ENCODE peak calls at places on chromosomes 16 and 17, in eight cellular contexts. One of them, this sample, is unnamed.

GRCh38 chr16:31453255-31454204 is 5.8 kb upstream of the ARMC5 start:
- DNase-seq in PC-3: peak; percentile 34
- DNase-seq in right atrium auricular region: peak; percentile 83
- DNase-seq in OCI-LY7: no peak
- DNase-seq in astrocyte of the cerebellum: no peak
- DNase-seq in AG10803: peak; percentile 65
- DNase-seq in fibroblast of villous mesenchyme: peak; percentile 68
- DNase-seq in heart right ventricle: no peak
- DNase-seq in this sample: peak; percentile 39

GRCh38 chr17:76969598-76970172 is 101.5 kb downstream of the MGAT5B start:
- DNase-seq in OCI-LY7: peak; percentile 64
- DNase-seq in astrocyte of the cerebellum: no peak
- DNase-seq in fibroblast of villous mesenchyme: no peak
- DNase-seq in AG10803: no peak
- DNase-seq in PC-3: peak; percentile 62
- DNase-seq in right atrium auricular region: no peak
- DNase-seq in heart right ventricle: no peak
- DNase-seq in this sample: no peak

GRCh38 chr17:76370261-76370993 is 14.0 kb upstream of the SPHK1 start:
- DNase-seq in heart right ventricle: peak; percentile 85
- DNase-seq in right atrium auricular region: peak; percentile 91
- DNase-seq in fibroblast of villous mesenchyme: peak; percentile 91
- DNase-seq in OCI-LY7: peak; percentile 52
- DNase-seq in astrocyte of the cerebellum: peak; percentile 87
- DNase-seq in PC-3: peak; percentile 99
- DNase-seq in AG10803: peak; percentile 99
- DNase-seq in this sample: peak; percentile 86

GRCh38 chr16:81752225-81752875 is 26.7 kb upstream of the PLCG2 start:
- DNase-seq in astrocyte of the cerebellum: no peak
- DNase-seq in heart right ventricle: peak; percentile 56
- DNase-seq in AG10803: peak; percentile 22
- DNase-seq in OCI-LY7: peak; percentile 89
- DNase-seq in PC-3: no peak
- DNase-seq in fibroblast of villous mesenchyme: no peak
- DNase-seq in right atrium auricular region: peak; percentile 64
- DNase-seq in this sample: peak; percentile 10

GRCh38 chr16:27303256-27304100 is 10.3 kb upstream of the IL4R start:
- DNase-seq in right atrium auricular region: no peak
- DNase-seq in astrocyte of the cerebellum: no peak
- DNase-seq in fibroblast of villous mesenchyme: no peak
- DNase-seq in OCI-LY7: no peak
- DNase-seq in PC-3: no peak
- DNase-seq in AG10803: no peak
- DNase-seq in heart right ventricle: no peak
- DNase-seq in this sample: no peak

GRCh38 chr17:82407255-82407654 is 10.9 kb upstream of the HEXD start:
- DNase-seq in heart right ventricle: peak; percentile 43
- DNase-seq in PC-3: peak; percentile 6
- DNase-seq in AG10803: no peak
- DNase-seq in OCI-LY7: no peak
- DNase-seq in fibroblast of villous mesenchyme: no peak
- DNase-seq in astrocyte of the cerebellum: peak; percentile 15
- DNase-seq in right atrium auricular region: peak; percentile 68
- DNase-seq in this sample: no peak

GRCh38 chr16:89687092-89687940 is 827 bp downstream of the CDK10 start:
- DNase-seq in astrocyte of the cerebellum: no peak
- DNase-seq in OCI-LY7: peak; percentile 73
- DNase-seq in heart right ventricle: no peak
- DNase-seq in PC-3: peak; percentile 34
- DNase-seq in AG10803: peak; percentile 31
- DNase-seq in fibroblast of villous mesenchyme: peak; percentile 46
- DNase-seq in right atrium auricular region: no peak
- DNase-seq in this sample: peak; percentile 63

GRCh38 chr17:18194804-18195203 is 11.2 kb downstream of the ALKBH5 start:
- DNase-seq in astrocyte of the cerebellum: no peak
- DNase-seq in PC-3: no peak
- DNase-seq in right atrium auricular region: no peak
- DNase-seq in AG10803: no peak
- DNase-seq in fibroblast of villous mesenchyme: no peak
- DNase-seq in heart right ventricle: no peak
- DNase-seq in OCI-LY7: no peak
- DNase-seq in this sample: no peak

GRCh38 chr16:57979006-57979585 is 8.2 kb upstream of the CNGB1 start:
- DNase-seq in right atrium auricular region: no peak
- DNase-seq in AG10803: no peak
- DNase-seq in PC-3: no peak
- DNase-seq in astrocyte of the cerebellum: no peak
- DNase-seq in heart right ventricle: no peak
- DNase-seq in fibroblast of villous mesenchyme: no peak
- DNase-seq in OCI-LY7: no peak
- DNase-seq in this sample: no peak

GRCh38 chr17:51166987-51167931 is 1.0 kb downstream of the NME2 start:
- DNase-seq in heart right ventricle: peak; percentile 56
- DNase-seq in AG10803: peak; percentile 20
- DNase-seq in fibroblast of villous mesenchyme: peak; percentile 48
- DNase-seq in right atrium auricular region: peak; percentile 21
- DNase-seq in OCI-LY7: peak; percentile 78
- DNase-seq in PC-3: peak; percentile 70
- DNase-seq in astrocyte of the cerebellum: no peak
- DNase-seq in this sample: peak; percentile 41

GRCh38 chr16:75462804-75463203 is 1.7 kb downstream of the TMEM170A start:
- DNase-seq in PC-3: no peak
- DNase-seq in astrocyte of the cerebellum: no peak
- DNase-seq in fibroblast of villous mesenchyme: peak; percentile 12
- DNase-seq in AG10803: no peak
- DNase-seq in OCI-LY7: peak; percentile 9
- DNase-seq in heart right ventricle: no peak
- DNase-seq in right atrium auricular region: no peak
- DNase-seq in this sample: no peak
- H3K4me3 ChIP-seq in PC-3: peak overlapping the region; percentile 89
- H3K4me3 ChIP-seq in astrocyte of the cerebellum: peak overlapping the region; percentile 77
- H3K4me3 ChIP-seq in fibroblast of villous mesenchyme: peak overlapping the region; percentile 81
- H3K4me3 ChIP-seq in AG10803: peak overlapping the region; percentile 77
- H3K4me3 ChIP-seq in OCI-LY7: peak overlapping the region; percentile 85
- H3K4me3 ChIP-seq in heart right ventricle: no peak overlapping the region
- H3K4me3 ChIP-seq in right atrium auricular region: no peak overlapping the region
- H3K4me3 ChIP-seq in this sample: peak overlapping the region; percentile 91

GRCh38 chr16:17556276-17557052 is 85.7 kb upstream of the XYLT1 start:
- DNase-seq in right atrium auricular region: no peak
- DNase-seq in fibroblast of villous mesenchyme: peak; percentile 27
- DNase-seq in AG10803: peak; percentile 25
- DNase-seq in PC-3: peak; percentile 17
- DNase-seq in astrocyte of the cerebellum: no peak
- DNase-seq in OCI-LY7: peak; percentile 36
- DNase-seq in heart right ventricle: no peak
- DNase-seq in this sample: peak; percentile 26
- TF ChIP-seq CTCF in right atrium auricular region: peak; percentile 15
- TF ChIP-seq CTCF in fibroblast of villous mesenchyme: peak; percentile 65
- TF ChIP-seq CTCF in AG10803: peak; percentile 74
- TF ChIP-seq CTCF in PC-3: peak; percentile 37
- TF ChIP-seq CTCF in astrocyte of the cerebellum: peak; percentile 81
- TF ChIP-seq CTCF in OCI-LY7: peak; percentile 77
- TF ChIP-seq CTCF in heart right ventricle: peak; percentile 35
- TF ChIP-seq CTCF in this sample: peak; percentile 64

GRCh38 chr16:65618931-65619330 is 497.1 kb upstream of the CDH11 start:
- DNase-seq in astrocyte of the cerebellum: no peak
- DNase-seq in heart right ventricle: no peak
- DNase-seq in fibroblast of villous mesenchyme: no peak
- DNase-seq in AG10803: no peak
- DNase-seq in right atrium auricular region: no peak
- DNase-seq in OCI-LY7: no peak
- DNase-seq in PC-3: no peak
- DNase-seq in this sample: no peak

GRCh38 chr16:65619606-65620005 is 497.7 kb upstream of the CDH11 start:
- DNase-seq in heart right ventricle: no peak
- DNase-seq in PC-3: peak; percentile 48
- DNase-seq in astrocyte of the cerebellum: no peak
- DNase-seq in right atrium auricular region: no peak
- DNase-seq in fibroblast of villous mesenchyme: no peak
- DNase-seq in AG10803: no peak
- DNase-seq in OCI-LY7: no peak
- DNase-seq in this sample: no peak

GRCh38 chr16:65624246-65624645 is 502.4 kb upstream of the CDH11 start:
- DNase-seq in heart right ventricle: no peak
- DNase-seq in astrocyte of the cerebellum: no peak
- DNase-seq in fibroblast of villous mesenchyme: no peak
- DNase-seq in AG10803: no peak
- DNase-seq in OCI-LY7: no peak
- DNase-seq in right atrium auricular region: no peak
- DNase-seq in PC-3: no peak
- DNase-seq in this sample: no peak

GRCh38 chr16:65622161-65622560 is 500.3 kb upstream of the CDH11 start:
- DNase-seq in fibroblast of villous mesenchyme: no peak
- DNase-seq in right atrium auricular region: no peak
- DNase-seq in AG10803: no peak
- DNase-seq in PC-3: no peak
- DNase-seq in OCI-LY7: peak; percentile 71
- DNase-seq in astrocyte of the cerebellum: no peak
- DNase-seq in heart right ventricle: no peak
- DNase-seq in this sample: no peak

GRCh38 chr16:65621640-65622039 is 499.8 kb upstream of the CDH11 start:
- DNase-seq in heart right ventricle: no peak
- DNase-seq in fibroblast of villous mesenchyme: no peak
- DNase-seq in AG10803: no peak
- DNase-seq in OCI-LY7: peak; percentile 15
- DNase-seq in PC-3: peak; percentile 4
- DNase-seq in right atrium auricular region: no peak
- DNase-seq in astrocyte of the cerebellum: no peak
- DNase-seq in this sample: peak; percentile 15
- H3K4me3 ChIP-seq in heart right ventricle: no peak overlapping the region
- H3K4me3 ChIP-seq in fibroblast of villous mesenchyme: no peak overlapping the region
- H3K4me3 ChIP-seq in AG10803: no peak overlapping the region
- H3K4me3 ChIP-seq in OCI-LY7: peak overlapping the region; percentile 3
- H3K4me3 ChIP-seq in PC-3: no peak overlapping the region
- H3K4me3 ChIP-seq in right atrium auricular region: no peak overlapping the region
- H3K4me3 ChIP-seq in astrocyte of the cerebellum: no peak overlapping the region
- H3K4me3 ChIP-seq in this sample: no peak overlapping the region

GRCh38 chr16:65760874-65761273 is 605.6 kb upstream of the CDH5 start:
- DNase-seq in astrocyte of the cerebellum: no peak
- DNase-seq in fibroblast of villous mesenchyme: no peak
- DNase-seq in PC-3: no peak
- DNase-seq in heart right ventricle: no peak
- DNase-seq in OCI-LY7: no peak
- DNase-seq in AG10803: no peak
- DNase-seq in right atrium auricular region: no peak
- DNase-seq in this sample: no peak
- TF ChIP-seq CTCF in astrocyte of the cerebellum: no peak
- TF ChIP-seq CTCF in fibroblast of villous mesenchyme: no peak
- TF ChIP-seq CTCF in PC-3: no peak
- TF ChIP-seq CTCF in heart right ventricle: no peak
- TF ChIP-seq CTCF in OCI-LY7: no peak
- TF ChIP-seq CTCF in AG10803: no peak
- TF ChIP-seq CTCF in right atrium auricular region: no peak
- TF ChIP-seq CTCF in this sample: no peak

GRCh38 chr17:36936455-36936934 is 780 bp upstream of the LHX1 start:
- DNase-seq in OCI-LY7: no peak
- DNase-seq in heart right ventricle: no peak
- DNase-seq in AG10803: no peak
- DNase-seq in astrocyte of the cerebellum: no peak
- DNase-seq in PC-3: no peak
- DNase-seq in right atrium auricular region: no peak
- DNase-seq in fibroblast of villous mesenchyme: no peak
- DNase-seq in this sample: no peak

GRCh38 chr17:36937001-36937960 is at the start of gene LHX1:
- DNase-seq in fibroblast of villous mesenchyme: no peak
- DNase-seq in right atrium auricular region: no peak
- DNase-seq in AG10803: no peak
- DNase-seq in PC-3: no peak
- DNase-seq in OCI-LY7: no peak
- DNase-seq in heart right ventricle: no peak
- DNase-seq in astrocyte of the cerebellum: no peak
- DNase-seq in this sample: no peak

GRCh38 chr17:36938566-36939058 is 1.3 kb downstream of the LHX1 start:
- DNase-seq in PC-3: no peak
- DNase-seq in right atrium auricular region: no peak
- DNase-seq in fibroblast of villous mesenchyme: no peak
- DNase-seq in AG10803: no peak
- DNase-seq in OCI-LY7: no peak
- DNase-seq in astrocyte of the cerebellum: no peak
- DNase-seq in heart right ventricle: no peak
- DNase-seq in this sample: no peak

GRCh38 chr17:36939059-36939943 is 2.0 kb downstream of the LHX1 start:
- DNase-seq in astrocyte of the cerebellum: no peak
- DNase-seq in heart right ventricle: no peak
- DNase-seq in AG10803: no peak
- DNase-seq in PC-3: no peak
- DNase-seq in right atrium auricular region: no peak
- DNase-seq in fibroblast of villous mesenchyme: no peak
- DNase-seq in OCI-LY7: no peak
- DNase-seq in this sample: no peak

DNA sequence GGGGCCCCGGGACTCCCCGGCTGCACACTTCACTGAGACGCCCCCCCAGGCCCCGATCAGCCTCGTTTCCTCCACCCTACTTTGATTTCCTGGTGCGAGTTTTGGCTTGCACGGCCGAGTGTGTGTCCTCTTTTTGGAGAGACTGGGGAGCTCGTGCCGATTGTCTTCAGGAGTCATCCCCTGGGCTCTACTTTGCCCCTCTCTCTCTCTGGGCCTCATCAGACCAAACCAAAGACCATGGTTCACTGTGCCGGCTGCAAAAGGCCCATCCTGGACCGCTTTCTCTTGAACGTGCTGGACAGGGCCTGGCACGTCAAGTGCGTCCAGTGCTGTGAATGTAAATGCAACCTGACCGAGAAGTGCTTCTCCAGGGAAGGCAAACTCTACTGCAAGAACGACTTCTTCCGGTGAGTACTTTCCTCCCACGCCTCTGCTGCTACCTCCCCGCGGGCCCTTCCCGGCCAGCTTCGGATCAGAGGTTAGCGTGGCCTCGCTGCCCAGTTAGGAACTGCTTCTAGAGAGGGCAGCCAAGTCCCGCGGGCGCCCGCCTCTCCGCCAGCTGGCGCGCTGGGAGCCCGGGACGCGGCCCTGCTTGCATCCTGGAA is 788 bp downstream of the LHX1 start:
- DNase-seq in right atrium auricular region: no peak
- DNase-seq in PC-3: no peak
- DNase-seq in OCI-LY7: no peak
- DNase-seq in heart right ventricle: no peak
- DNase-seq in AG10803: no peak
- DNase-seq in fibroblast of villous mesenchyme: no peak
- DNase-seq in astrocyte of the cerebellum: no peak
- DNase-seq in this sample: peak; percentile 48
- H3K4me3 ChIP-seq in right atrium auricular region: no peak overlapping the region
- H3K4me3 ChIP-seq in PC-3: no peak overlapping the region
- H3K4me3 ChIP-seq in OCI-LY7: no peak overlapping the region
- H3K4me3 ChIP-seq in heart right ventricle: no peak overlapping the region
- H3K4me3 ChIP-seq in AG10803: no peak overlapping the region
- H3K4me3 ChIP-seq in fibroblast of villous mesenchyme: no peak overlapping the region
- H3K4me3 ChIP-seq in astrocyte of the cerebellum: no peak overlapping the region
- H3K4me3 ChIP-seq in this sample: no peak overlapping the region